ENCODE peak calls at places on chromosomes 2 and 18, in six cellular contexts. M is heart left ventricle, I is cardiac muscle cell, Q is mammary epithelial cell, U is uterus, E is cardiac fibroblast. C is an unnamed sample.

GRCh38 chr2:7007846-7008741 is 90.9 kb downstream of the RNF144A start:
- DNase-seq in I (peak; percentile 39), M (peak; percentile 91), Q (peak; percentile 38), E (peak; percentile 93), U (peak; percentile 85), C (peak; percentile 93)

GRCh38 chr2:40127890-40128548 is 323.9 kb downstream of the SLC8A1 start:
- DNase-seq in Q (no peak), I (no peak), E (peak; percentile 60), U (no peak), M (no peak), C (peak; percentile 47)

GRCh38 chr2:226622484-226622883 is 177.1 kb downstream of the IRS1 start:
- DNase-seq in I (no peak), U (no peak), M (no peak), E (no peak), Q (no peak), C (no peak)

GRCh38 chr2:190528521-190529001 is 6.0 kb downstream of the NEMP2 start:
- DNase-seq in I (no peak), Q (peak; percentile 12), M (no peak), E (peak; percentile 79), U (no peak), C (peak; percentile 87)

GRCh38 chr2:219104107-219105050 is 43.7 kb upstream of the IHH start:
- DNase-seq in U (no peak), E (peak; percentile 45), I (peak; percentile 29), Q (peak; percentile 52), M (no peak), C (peak; percentile 43)

GRCh38 chr18:48376934-48377333 is 32.2 kb downstream of the ZBTB7C start:
- DNase-seq in E (no peak), U (no peak), Q (no peak), I (no peak), M (peak; percentile 1), C (no peak)

GRCh38 chr18:22547807-22548561 is 130.3 kb upstream of the CTAGE1 start:
- DNase-seq in U (peak; percentile 65), Q (no peak), M (no peak), E (no peak), I (no peak), C (no peak)

GRCh38 chr2:42770288-42771131 is 6.6 kb upstream of the OXER1 start:
- DNase-seq in I (peak; percentile 82), M (no peak), E (peak; percentile 54), Q (peak; percentile 4), U (no peak), C (peak; percentile 64)

GRCh38 chr2:100197643-100198153 is 55.3 kb upstream of the AFF3 start:
- DNase-seq in I (peak; percentile 78), E (peak; percentile 70), M (peak; percentile 71), Q (no peak), U (peak; percentile 76), C (peak; percentile 31)

GRCh38 chr2:38668787-38669479 is 3.0 kb downstream of the GALM start:
- DNase-seq in U (no peak), M (no peak), Q (no peak), I (no peak), E (no peak), C (no peak)

GRCh38 chr2:1632006-1632348 is 112.3 kb downstream of the PXDN start:
- DNase-seq in Q (no peak), E (no peak), M (no peak), U (no peak), I (no peak), C (peak; percentile 29)

GRCh38 chr2:80238692-80239469 is 65.7 kb downstream of the LRRTM1 start:
- DNase-seq in Q (no peak), I (peak; percentile 32), U (no peak), E (peak; percentile 21), M (no peak), C (peak; percentile 40)

GRCh38 chr18:23227729-23228075 is 92.4 kb downstream of the CABLES1 start:
- DNase-seq in Q (no peak), M (no peak), U (no peak), I (no peak), E (no peak), C (no peak)

GRCh38 chr18:28690836-28691835 is 514.2 kb upstream of the CDH2 start:
- DNase-seq in E (peak; percentile 9), U (no peak), M (no peak), Q (no peak), I (no peak), C (peak; percentile 11)

GRCh38 chr2:218881744-218882462 is 1.3 kb downstream of the WNT10A start:
- DNase-seq in U (no peak), Q (no peak), M (no peak), E (no peak), I (no peak), C (no peak)

GRCh38 chr2:675460-675859 is 1.7 kb downstream of the TMEM18 start:
- DNase-seq in Q (no peak), M (no peak), U (no peak), E (peak; percentile 15), I (no peak), C (no peak)

GRCh38 chr2:221896505-221897151 is 324.5 kb upstream of the EPHA4 start:
- DNase-seq in E (peak; percentile 35), M (no peak), I (peak; percentile 9), Q (peak; percentile 13), U (no peak), C (peak; percentile 50)

GRCh38 chr2:88933980-88934379 is 242.5 kb downstream of the RPIA start:
- DNase-seq in M (no peak), Q (peak; percentile 9), I (no peak), U (no peak), E (peak; percentile 6), C (no peak)

GRCh38 chr18:55633032-55633431 is 45.0 kb upstream of the TCF4 start:
- DNase-seq in Q (peak; percentile 85), E (peak; percentile 71), M (no peak), I (no peak), U (no peak), C (peak; percentile 31)

GRCh38 chr2:61135510-61135909 is 26.5 kb upstream of the C2orf74 start:
- DNase-seq in M (no peak), E (peak; percentile 81), U (no peak), I (peak; percentile 3), Q (peak; percentile 19), C (peak; percentile 79)

GRCh38 chr18:26468931-26469340 is 79.4 kb downstream of the KCTD1 start:
- DNase-seq in M (no peak), E (no peak), U (no peak), Q (no peak), I (peak; percentile 57), C (no peak)

GRCh38 chr2:190717764-190718651 is 69.1 kb downstream of the NAB1 start:
- DNase-seq in U (no peak), M (no peak), Q (no peak), I (no peak), E (no peak), C (no peak)

GRCh38 chr2:189013677-189014380 is 39.7 kb downstream of the COL3A1 start:
- DNase-seq in U (no peak), I (no peak), Q (no peak), E (peak; percentile 73), M (no peak), C (peak; percentile 60)

GRCh38 chr18:25896178-25896780 is 194.1 kb downstream of the SS18 start:
- DNase-seq in M (no peak), E (peak; percentile 66), Q (peak; percentile 33), I (peak; percentile 61), U (peak; percentile 19), C (peak; percentile 65)

GRCh38 chr2:66428986-66429612 is 5.8 kb upstream of the MEIS1 start:
- DNase-seq in Q (peak; percentile 41), I (peak; percentile 80), E (peak; percentile 77), U (peak; percentile 50), M (no peak), C (peak; percentile 82)

GRCh38 chr2:27890146-27891062 is at the start of the genes BABAM2 and RBKS:
- DNase-seq in U (peak; percentile 85), E (peak; percentile 87), Q (peak; percentile 84), M (peak; percentile 91), I (peak; percentile 90), C (peak; percentile 84)

GRCh38 chr2:2909086-2910035 is 468.3 kb downstream of the EIPR1 start:
- DNase-seq in I (no peak), Q (no peak), U (no peak), M (no peak), E (no peak), C (no peak)

GRCh38 chr2:120793682-120794403 is 58.2 kb downstream of the GLI2 start:
- DNase-seq in U (no peak), E (peak; percentile 61), I (no peak), M (no peak), Q (no peak), C (peak; percentile 47)

GRCh38 chr2:74391580-74392448 is 11.7 kb upstream of the DCTN1 start:
- DNase-seq in I (peak; percentile 95), Q (peak; percentile 79), E (peak; percentile 92), M (peak; percentile 93), U (peak; percentile 91), C (peak; percentile 92)

GRCh38 chr18:26465431-26465830 is 82.9 kb downstream of the KCTD1 start:
- DNase-seq in E (no peak), U (no peak), Q (no peak), M (no peak), I (no peak), C (no peak)

GRCh38 chr18:45402485-45403056 is 212.7 kb upstream of the SLC14A2 start:
- DNase-seq in I (no peak), Q (peak; percentile 96), M (no peak), E (no peak), U (no peak), C (no peak)

GRCh38 chr18:54284967-54285785 is 15.9 kb downstream of the POLI start:
- DNase-seq in U (no peak), Q (peak; percentile 75), M (peak; percentile 26), E (peak; percentile 42), I (no peak), C (peak; percentile 50)

GRCh38 chr2:205675861-205676516 is 6.3 kb upstream of the NRP2 start:
- DNase-seq in I (peak; percentile 70), Q (peak; percentile 63), E (peak; percentile 87), M (no peak), U (peak; percentile 46), C (peak; percentile 86)

GRCh38 chr2:36357506-36358316 is 2.1 kb downstream of the CRIM1 start:
- DNase-seq in E (peak; percentile 86), Q (peak; percentile 84), I (peak; percentile 61), M (peak; percentile 46), U (peak; percentile 48), C (peak; percentile 85)
- TF ChIP-seq CTCF in E (peak; percentile 50), Q (peak; percentile 57), I (peak; percentile 56), M (peak; percentile 72), U (peak; percentile 39), C (peak; percentile 69)

GRCh38 chr2:136119717-136120675 is 2.0 kb upstream of the CXCR4 start:
- DNase-seq in Q (no peak), I (no peak), E (no peak), U (no peak), M (no peak), C (no peak)
- H3K4me3 ChIP-seq in Q (no peak overlapping the region), I (peak overlapping the region; percentile 58), E (no peak overlapping the region), U (no peak overlapping the region), M (peak overlapping the region; percentile 68), C (no peak overlapping the region)

GRCh38 chr2:99190548-99190947 is 9.6 kb downstream of the MRPL30 start:
- DNase-seq in M (no peak), E (no peak), I (no peak), Q (no peak), U (no peak), C (no peak)
- TF ChIP-seq CTCF in M (no peak), E (no peak), I (no peak), Q (no peak), U (no peak), C (peak; percentile 8)

DNA sequence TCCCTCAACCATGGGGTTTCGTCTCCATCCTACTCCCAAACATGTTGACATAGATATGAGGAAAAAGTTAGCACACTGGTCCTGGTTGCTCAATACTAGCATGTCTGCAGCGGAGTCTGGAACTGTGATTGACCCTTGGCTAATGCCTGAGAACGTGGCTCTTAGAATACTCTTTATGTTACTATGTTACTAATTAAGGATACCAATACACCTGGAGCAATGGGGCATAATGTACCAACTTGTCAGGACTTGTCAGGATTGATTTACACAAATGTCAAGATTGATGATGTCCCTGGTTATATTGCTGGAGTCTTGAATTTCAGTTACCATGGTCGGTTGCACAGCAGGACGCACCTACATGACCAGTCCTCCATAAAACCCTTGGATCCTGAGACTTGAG is 810.9 kb downstream of the CPS1 start:
- DNase-seq in I (no peak), M (no peak), E (no peak), Q (no peak), U (no peak), C (no peak)
- H3K4me3 ChIP-seq in I (no peak overlapping the region), M (no peak overlapping the region), E (no peak overlapping the region), Q (no peak overlapping the region), U (no peak overlapping the region), C (no peak overlapping the region)

C was measured in fibroblast of pulmonary artery.